ENCODE peak calls at places on chromosomes 16 and 17, in eight cellular contexts. B is amygdala; Q is iris pigment epithelial cell; V is stimulated activated CD4-positive, alpha-beta T cell treated with anti-CD3 and anti-CD28 coated beads, Interleukin-4, amount 100 ng/mL, for 24 hours; P is uterus; H is GM04504; J is left kidney; L is head of caudate nucleus. O is an unnamed sample.

GRCh38 chr16:87844374-87844733 is 25.0 kb downstream of the SLC7A5 start:
- DNase-seq in B (no peak), Q (no peak), V (no peak), P (no peak), H (no peak), J (no peak), L (no peak), O (no peak)

GRCh38 chr16:81625544-81626152 is 153.4 kb upstream of the PLCG2 start:
- DNase-seq in B (peak; percentile 41), Q (peak; percentile 20), V (no peak), P (peak; percentile 52), H (no peak), J (no peak), L (peak; percentile 60), O (no peak)

GRCh38 chr17:30218689-30219266 is 16.7 kb downstream of the SLC6A4 start:
- DNase-seq in B (no peak), Q (no peak), V (no peak), P (no peak), H (no peak), J (no peak), L (no peak), O (no peak)

GRCh38 chr17:65855245-65855644 is 293.8 kb upstream of the AXIN2 start:
- DNase-seq in B (no peak), Q (peak; percentile 43), V (no peak), P (no peak), H (no peak), J (no peak), L (no peak), O (no peak)

GRCh38 chr16:90047714-90048346 is 28.6 kb upstream of the DBNDD1 start:
- DNase-seq in B (no peak), Q (no peak), V (no peak), P (peak; percentile 41), H (no peak), J (peak; percentile 17), L (no peak), O (no peak)

GRCh38 chr17:76243826-76244679 is 3.8 kb upstream of the RNF157 start:
- DNase-seq in B (no peak), Q (no peak), V (no peak), P (no peak), H (no peak), J (no peak), L (no peak), O (no peak)

GRCh38 chr16:19329932-19330331 is 44.4 kb downstream of the CLEC19A start:
- DNase-seq in B (no peak), Q (peak; percentile 11), V (no peak), P (no peak), H (no peak), J (no peak), L (no peak), O (no peak)

GRCh38 chr17:64492481-64493109 is 4.3 kb downstream of the POLG2 start:
- DNase-seq in B (no peak), Q (peak; percentile 36), V (peak; percentile 43), P (no peak), H (no peak), J (no peak), L (no peak), O (no peak)

GRCh38 chr17:9816472-9816871 is 5.4 kb downstream of the GSG1L2 start:
- DNase-seq in B (no peak), Q (no peak), V (no peak), P (no peak), H (no peak), J (no peak), L (no peak), O (no peak)

GRCh38 chr16:87056083-87056482 is 261.1 kb downstream of the C16orf95 start:
- DNase-seq in B (no peak), Q (peak; percentile 39), V (no peak), P (no peak), H (no peak), J (no peak), L (no peak), O (no peak)

GRCh38 chr16:71357681-71358080 is 842 bp upstream of the CALB2 start:
- DNase-seq in B (no peak), Q (no peak), V (no peak), P (no peak), H (no peak), J (peak; percentile 13), L (no peak), O (no peak)

GRCh38 chr17:29549169-29549935 is 17.5 kb downstream of the ABHD15 start:
- DNase-seq in B (no peak), Q (peak; percentile 51), V (no peak), P (no peak), H (peak; percentile 8), J (peak; percentile 49), L (no peak), O (no peak)

GRCh38 chr17:6092923-6093468 is 22.8 kb downstream of the WSCD1 start:
- DNase-seq in B (no peak), Q (no peak), V (no peak), P (no peak), H (no peak), J (no peak), L (no peak), O (no peak)

O was measured in putamen.